ENCODE peak calls at places on chromosomes 1 and 21, in six cellular contexts. Q, A, S, X, E and U are unnamed samples.

GRCh38 chr1:96145486-96145885 is 576.1 kb upstream of the PTBP2 start:
- DNase-seq in Q (no peak), A (no peak), S (no peak), X (no peak), E (no peak), U (no peak)

GRCh38 chr1:231806623-231807470 is 180.3 kb downstream of the DISC1 start:
- DNase-seq in Q (peak), A (peak), S (peak), X (no peak), E (peak), U (peak)

GRCh38 chr1:53562256-53562982 is 103.2 kb downstream of the DMRTB1 start:
- DNase-seq in Q (no peak), A (peak), S (no peak), X (peak), E (no peak), U (peak)

GRCh38 chr1:244361764-244362473 is 89.8 kb downstream of the ADSS2 start:
- DNase-seq in Q (no peak), A (no peak), S (no peak), X (no peak), E (peak), U (no peak)

GRCh38 chr1:119767486-119767885 is 1.2 kb downstream of the HMGCS2 start:
- DNase-seq in Q (no peak), A (no peak), S (no peak), X (no peak), E (no peak), U (no peak)

GRCh38 chr1:38043036-38043747 is 3.4 kb downstream of the POU3F1 start:
- DNase-seq in Q (no peak), A (no peak), S (no peak), X (no peak), E (no peak), U (no peak)

GRCh38 chr1:95012389-95012788 is 60.4 kb downstream of the ALG14 start:
- DNase-seq in Q (no peak), A (no peak), S (no peak), X (no peak), E (peak), U (no peak)

GRCh38 chr1:12467570-12468286 is 150.3 kb downstream of the DHRS3 start:
- DNase-seq in Q (no peak), A (no peak), S (no peak), X (no peak), E (no peak), U (no peak)

GRCh38 chr21:26572026-26572425 is 1.1 kb downstream of the CYYR1 start:
- DNase-seq in Q (no peak), A (no peak), S (no peak), X (no peak), E (peak), U (no peak)

GRCh38 chr1:36098650-36099365 is 10.1 kb downstream of the ADPRS start:
- DNase-seq in Q (no peak), A (no peak), S (no peak), X (no peak), E (no peak), U (no peak)

GRCh38 chr21:40685121-40685630 is 161.8 kb downstream of the DSCAM start:
- DNase-seq in Q (no peak), A (no peak), S (no peak), X (no peak), E (no peak), U (no peak)

GRCh38 chr1:53278294-53278693 is 40.0 kb upstream of the MAGOH start:
- DNase-seq in Q (no peak), A (peak), S (peak), X (no peak), E (peak), U (peak)

GRCh38 chr1:72435025-72435424 is 152.7 kb upstream of the NEGR1 start:
- DNase-seq in Q (no peak), A (no peak), S (no peak), X (no peak), E (no peak), U (no peak)

GRCh38 chr1:39955547-39956539 is 898 bp downstream of the MFSD2A start:
- DNase-seq in Q (peak), A (peak), S (peak), X (no peak), E (peak), U (peak)

GRCh38 chr1:76219589-76219914 is 145.0 kb downstream of the ST6GALNAC3 start:
- DNase-seq in Q (no peak), A (no peak), S (no peak), X (no peak), E (no peak), U (no peak)

GRCh38 chr1:168709896-168710305 is 19.1 kb downstream of the DPT start:
- DNase-seq in Q (peak), A (no peak), S (no peak), X (no peak), E (no peak), U (no peak)

GRCh38 chr1:224182866-224183590 is at the start of gene DEGS1:
- DNase-seq in Q (peak), A (peak), S (peak), X (peak), E (peak), U (peak)

GRCh38 chr1:11903210-11903609 is 23.0 kb downstream of the KIAA2013 start:
- DNase-seq in Q (no peak), A (no peak), S (no peak), X (no peak), E (no peak), U (no peak)

GRCh38 chr21:40714516-40714915 is 132.4 kb downstream of the DSCAM start:
- DNase-seq in Q (no peak), A (no peak), S (no peak), X (no peak), E (no peak), U (no peak)

GRCh38 chr1:200923607-200924006 is 28.9 kb downstream of the INAVA start:
- DNase-seq in Q (no peak), A (no peak), S (no peak), X (no peak), E (no peak), U (no peak)

GRCh38 chr1:7991504-7992440 is 30.3 kb downstream of the PARK7 start:
- DNase-seq in Q (no peak), A (no peak), S (no peak), X (no peak), E (no peak), U (no peak)

GRCh38 chr1:46413596-46413985 is 19.5 kb downstream of the FAAH start:
- DNase-seq in Q (no peak), A (no peak), S (no peak), X (no peak), E (no peak), U (no peak)

GRCh38 chr1:229643996-229644748 is 18.1 kb downstream of the URB2 start:
- DNase-seq in Q (no peak), A (no peak), S (no peak), X (peak), E (no peak), U (no peak)

GRCh38 chr1:117059334-117059677 is 820 bp upstream of the TTF2 start:
- DNase-seq in Q (peak), A (peak), S (peak), X (peak), E (no peak), U (peak)

GRCh38 chr1:117060441-117061317 is 553 bp downstream of the TTF2 start:
- DNase-seq in Q (peak), A (peak), S (no peak), X (peak), E (peak), U (no peak)

GRCh38 chr1:117061986-117062415 is 1.9 kb downstream of the TTF2 start:
- DNase-seq in Q (no peak), A (no peak), S (no peak), X (no peak), E (no peak), U (no peak)

GRCh38 chr1:117059678-117060440 is at the start of gene TTF2:
- DNase-seq in Q (peak), A (peak), S (peak), X (peak), E (peak), U (peak)

DNA sequence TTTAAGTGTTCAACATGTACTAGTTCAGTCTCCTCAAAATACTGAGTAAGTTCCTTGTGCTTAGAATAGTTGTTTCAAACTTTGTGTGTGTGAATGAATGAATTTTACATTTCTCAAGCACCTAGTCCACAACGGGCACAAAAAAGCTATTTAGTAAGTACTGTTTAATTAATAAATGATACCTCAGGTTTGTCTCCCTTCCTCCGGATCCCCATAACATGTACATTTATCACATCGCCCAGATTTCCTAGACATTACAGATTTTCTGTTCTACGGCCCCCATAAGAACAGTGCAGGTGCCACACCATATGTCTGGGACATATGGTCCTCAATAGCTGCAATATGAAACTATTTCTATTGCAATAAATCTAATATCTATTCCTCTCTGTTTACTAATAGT is 1.3 kb upstream of the TTF2 start:
- DNase-seq in Q (no peak), A (no peak), S (no peak), X (no peak), E (no peak), U (no peak)
- H3K27ac ChIP-seq in Q (peak), A (peak), S (peak), X (no peak), E (no peak), U (peak)

GRCh38 chr1:240667351-240667750 is 55.4 kb upstream of the GREM2 start:
- DNase-seq in Q (no peak), A (no peak), S (peak), X (no peak), E (no peak), U (no peak)
- TF ChIP-seq POLR2AphosphoS5 in Q (no peak), A (no peak), S (no peak), X (no peak), E (no peak), U (no peak)

DNA sequence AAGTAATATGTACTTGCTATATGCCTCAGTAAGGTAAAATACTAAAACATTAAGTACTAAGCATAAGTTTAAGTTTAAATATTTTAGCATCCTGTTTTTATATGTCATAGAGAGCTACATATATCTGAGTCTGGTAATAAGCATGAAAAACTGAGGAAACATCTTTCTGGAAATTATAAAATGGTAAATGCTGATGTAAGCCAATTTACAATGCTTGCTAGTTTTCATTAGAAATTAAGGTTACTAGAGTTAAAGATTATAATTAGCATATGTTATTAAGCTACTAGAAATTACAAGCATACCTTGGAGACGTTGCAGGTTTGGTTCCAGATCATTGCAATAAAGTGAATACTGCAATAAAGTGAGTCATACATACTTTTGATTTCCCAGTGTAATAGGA is 477.0 kb upstream of the LRRC7 start:
- DNase-seq in Q (no peak), A (no peak), S (no peak), X (no peak), E (no peak), U (no peak)
- TF ChIP-seq POLR2A in Q (no peak), A (no peak), S (no peak), X (no peak), E (no peak), U (no peak)

GRCh38 chr1:212645563-212646543 is 37.3 kb downstream of the ATF3 start:
- DNase-seq in Q (no peak), A (no peak), S (no peak), X (peak), E (no peak), U (no peak)
- H3K27ac ChIP-seq in Q (no peak), A (no peak), S (no peak), X (no peak), E (no peak), U (no peak)

DNA sequence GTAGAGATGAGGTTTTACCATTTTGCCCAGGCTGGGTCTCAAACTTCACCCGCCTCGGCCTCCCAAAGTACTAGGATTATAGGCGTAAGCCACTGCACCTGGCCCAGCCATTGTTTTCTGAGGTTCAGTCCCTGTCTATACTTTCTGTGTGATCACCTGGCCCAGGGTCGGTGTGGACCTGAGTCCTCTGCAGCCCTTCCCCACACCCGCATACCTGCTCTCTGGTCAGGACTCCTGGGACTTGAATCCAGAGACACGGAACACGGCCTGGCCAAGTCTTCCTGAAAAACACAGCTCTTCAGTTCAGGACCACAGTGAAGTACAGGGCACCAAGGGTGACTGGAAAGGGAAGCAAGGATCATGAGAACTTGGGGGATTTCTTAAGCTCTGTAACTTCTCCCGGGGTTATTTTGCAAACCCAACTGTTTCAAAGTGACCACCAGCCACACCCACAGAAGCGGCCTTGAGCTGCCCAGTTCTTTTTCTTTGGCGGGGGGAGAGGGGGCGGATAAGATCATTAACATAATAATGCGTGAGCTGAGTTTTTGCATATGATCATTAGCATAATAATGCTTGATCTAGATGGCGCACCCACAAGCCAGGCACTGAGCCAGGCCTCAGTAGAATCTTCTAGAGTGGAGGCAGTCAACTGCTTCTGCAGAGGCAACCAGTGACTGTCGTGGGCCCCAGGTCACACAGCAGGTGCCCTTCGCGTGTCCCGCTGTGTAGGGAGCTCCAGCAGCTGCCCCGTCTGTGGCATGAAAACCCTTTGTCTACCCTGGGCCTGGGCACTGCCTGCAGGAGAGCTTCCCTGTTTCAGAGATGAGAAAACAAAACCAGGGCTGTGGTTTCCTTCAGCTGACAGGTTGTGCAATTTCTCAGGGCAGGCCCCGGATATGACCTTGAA is 1.7 kb upstream of the NADK start:
- DNase-seq in Q (no peak), A (peak), S (peak), X (no peak), E (no peak), U (no peak)
- TF ChIP-seq POLR2AphosphoS5 in Q (no peak), A (peak), S (no peak), X (no peak), E (no peak), U (no peak)

DNA sequence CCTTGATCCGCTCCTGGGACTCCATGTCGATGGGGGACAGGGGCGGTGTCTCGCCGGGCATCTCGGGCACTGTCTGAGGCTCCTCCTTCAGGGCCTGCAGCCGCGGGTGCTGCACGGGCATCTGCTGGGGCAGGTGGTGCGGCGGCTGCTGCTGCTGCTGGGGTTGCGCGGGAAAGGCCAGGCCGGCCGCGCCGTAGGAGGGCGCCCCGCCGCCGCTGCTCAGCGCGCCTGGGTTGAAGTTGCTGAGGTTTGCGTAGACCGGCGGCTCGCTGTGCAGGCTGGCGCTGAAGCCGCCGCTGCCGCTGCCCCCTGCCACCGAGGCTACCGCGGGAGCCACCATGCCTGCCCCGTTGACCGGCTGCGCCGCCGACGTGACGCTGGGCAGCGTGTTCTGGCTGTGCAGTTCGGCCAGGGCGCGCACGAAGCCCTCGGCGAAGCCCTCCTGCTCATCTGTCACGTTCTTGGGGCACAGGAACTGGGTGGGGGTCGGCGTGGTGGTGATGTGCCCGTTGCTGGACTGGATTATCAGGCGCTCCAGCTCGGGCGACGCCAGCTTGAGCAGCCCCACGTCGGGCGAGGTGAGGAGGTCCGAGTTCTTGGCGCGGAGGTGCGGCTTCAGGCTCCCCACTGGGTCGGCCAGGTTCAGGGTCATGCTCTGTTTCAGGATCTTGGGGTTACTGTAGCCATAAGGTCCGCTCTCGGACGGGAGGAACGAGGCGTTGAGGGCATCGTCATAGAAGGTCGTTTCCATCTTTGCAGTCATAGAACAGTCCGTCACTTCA is 1.3 kb downstream of the JUN start:
- DNase-seq in Q (no peak), A (peak), S (peak), X (peak), E (peak), U (peak)
- TF ChIP-seq POLR2A in Q (no peak), A (peak), S (peak), X (no peak), E (no peak), U (peak)

GRCh38 chr1:183226963-183227362 is 40.9 kb downstream of the LAMC2 start:
- DNase-seq in Q (no peak), A (no peak), S (no peak), X (no peak), E (no peak), U (no peak)
- H3K27ac ChIP-seq in Q (no peak), A (no peak), S (no peak), X (no peak), E (no peak), U (peak)

GRCh38 chr1:155205035-155205434 is 2.7 kb downstream of the THBS3 start:
- DNase-seq in Q (no peak), A (no peak), S (no peak), X (no peak), E (no peak), U (no peak)
- TF ChIP-seq POLR2AphosphoS5 in Q (no peak), A (no peak), S (no peak), X (no peak), E (no peak), U (no peak)

DNA sequence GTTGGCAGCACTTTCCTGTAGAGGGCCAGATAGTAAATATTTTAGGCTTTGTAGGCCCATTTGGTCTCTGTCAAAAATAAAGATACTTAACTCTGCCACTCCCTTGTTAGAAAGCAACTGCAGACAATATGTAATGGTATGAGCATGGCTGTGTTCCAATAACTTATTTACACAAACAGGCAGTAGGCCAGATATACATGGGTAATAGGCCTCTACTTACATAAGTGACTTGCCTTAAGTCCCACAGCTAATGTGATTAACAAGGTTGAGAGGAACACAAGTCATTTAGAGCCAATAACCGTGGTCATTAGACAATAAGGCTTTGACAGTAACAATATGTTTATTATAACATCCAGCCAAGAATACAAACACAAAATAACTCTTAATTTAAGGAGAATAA is 17.4 kb downstream of the CCT8 start:
- DNase-seq in Q (no peak), A (no peak), S (no peak), X (no peak), E (no peak), U (no peak)
- TF ChIP-seq POLR2A in Q (no peak), A (no peak), S (no peak), X (no peak), E (no peak), U (no peak)

GRCh38 chr1:205767248-205767647 is 8.0 kb downstream of the RAB29 start:
- DNase-seq in Q (no peak), A (no peak), S (no peak), X (no peak), E (no peak), U (no peak)

GRCh38 chr1:205772607-205773032 is 2.7 kb downstream of the RAB29 start:
- DNase-seq in Q (no peak), A (no peak), S (no peak), X (no peak), E (no peak), U (no peak)

GRCh38 chr1:205769641-205770365 is 5.5 kb downstream of the RAB29 start:
- DNase-seq in Q (no peak), A (no peak), S (no peak), X (no peak), E (no peak), U (no peak)

GRCh38 chr1:205774277-205775014 is 836 bp downstream of the RAB29 start:
- DNase-seq in Q (no peak), A (peak), S (no peak), X (no peak), E (peak), U (no peak)

GRCh38 chr1:205770618-205771017 is 4.7 kb downstream of the RAB29 start:
- DNase-seq in Q (no peak), A (no peak), S (no peak), X (no peak), E (no peak), U (peak)
- H3K27ac ChIP-seq in Q (no peak), A (no peak), S (no peak), X (no peak), E (no peak), U (peak)